ENCODE peak calls at places on chromosome 15, in seven cellular contexts. One of them, this sample, is unnamed.

GRCh38 chr15:74889390-74889881 is 406 bp upstream of the MPI start:
- DNase-seq in ovary: peak; percentile 64
- DNase-seq in mammary epithelial cell: no peak
- DNase-seq in vagina: no peak
- DNase-seq in OCI-LY7: no peak
- DNase-seq in SJSA1: no peak
- DNase-seq in tibial artery: peak; percentile 32
- DNase-seq in this sample: no peak

GRCh38 chr15:30788595-30788994 is 115.1 kb upstream of the FAN1 start:
- DNase-seq in SJSA1: no peak
- DNase-seq in OCI-LY7: no peak
- DNase-seq in ovary: no peak
- DNase-seq in vagina: no peak
- DNase-seq in mammary epithelial cell: no peak
- DNase-seq in tibial artery: no peak
- DNase-seq in this sample: no peak

GRCh38 chr15:63447277-63447676 is 57.1 kb upstream of the USP3 start:
- DNase-seq in SJSA1: no peak
- DNase-seq in vagina: no peak
- DNase-seq in tibial artery: no peak
- DNase-seq in mammary epithelial cell: no peak
- DNase-seq in ovary: no peak
- DNase-seq in OCI-LY7: no peak
- DNase-seq in this sample: no peak

GRCh38 chr15:71743861-71744382 is 66.4 kb upstream of the NR2E3 start:
- DNase-seq in OCI-LY7: peak; percentile 71
- DNase-seq in mammary epithelial cell: peak; percentile 21
- DNase-seq in tibial artery: peak; percentile 62
- DNase-seq in ovary: peak; percentile 60
- DNase-seq in vagina: no peak
- DNase-seq in SJSA1: peak; percentile 67
- DNase-seq in this sample: peak; percentile 43

GRCh38 chr15:98844261-98844660 is 163.3 kb downstream of the PGPEP1L start:
- DNase-seq in tibial artery: no peak
- DNase-seq in vagina: no peak
- DNase-seq in ovary: no peak
- DNase-seq in SJSA1: no peak
- DNase-seq in OCI-LY7: no peak
- DNase-seq in mammary epithelial cell: no peak
- DNase-seq in this sample: no peak

GRCh38 chr15:73346735-73347312 is 21.9 kb downstream of the HCN4 start:
- DNase-seq in ovary: peak; percentile 57
- DNase-seq in mammary epithelial cell: peak; percentile 47
- DNase-seq in OCI-LY7: peak; percentile 64
- DNase-seq in tibial artery: no peak
- DNase-seq in SJSA1: no peak
- DNase-seq in vagina: no peak
- DNase-seq in this sample: peak; percentile 45

GRCh38 chr15:88834211-88834812 is 31.1 kb downstream of the ACAN start:
- DNase-seq in ovary: peak; percentile 83
- DNase-seq in mammary epithelial cell: peak; percentile 81
- DNase-seq in OCI-LY7: peak; percentile 16
- DNase-seq in vagina: no peak
- DNase-seq in tibial artery: peak; percentile 52
- DNase-seq in SJSA1: no peak
- DNase-seq in this sample: peak; percentile 4

GRCh38 chr15:48553559-48553958 is 92.0 kb downstream of the FBN1 start:
- DNase-seq in tibial artery: no peak
- DNase-seq in vagina: no peak
- DNase-seq in SJSA1: no peak
- DNase-seq in OCI-LY7: no peak
- DNase-seq in mammary epithelial cell: no peak
- DNase-seq in ovary: no peak
- DNase-seq in this sample: no peak

GRCh38 chr15:62392411-62392810 is 227.3 kb upstream of the C2CD4B start:
- DNase-seq in ovary: no peak
- DNase-seq in vagina: no peak
- DNase-seq in tibial artery: no peak
- DNase-seq in OCI-LY7: peak; percentile 6
- DNase-seq in mammary epithelial cell: no peak
- DNase-seq in SJSA1: no peak
- DNase-seq in this sample: no peak

GRCh38 chr15:41254560-41254959 is 23.5 kb downstream of the CHP1 start:
- DNase-seq in vagina: no peak
- DNase-seq in mammary epithelial cell: no peak
- DNase-seq in tibial artery: no peak
- DNase-seq in OCI-LY7: peak; percentile 28
- DNase-seq in SJSA1: no peak
- DNase-seq in ovary: no peak
- DNase-seq in this sample: no peak

GRCh38 chr15:78804391-78804792 is 6.9 kb downstream of the ADAMTS7 start:
- DNase-seq in mammary epithelial cell: no peak
- DNase-seq in vagina: no peak
- DNase-seq in tibial artery: no peak
- DNase-seq in ovary: no peak
- DNase-seq in OCI-LY7: no peak
- DNase-seq in SJSA1: no peak
- DNase-seq in this sample: no peak

GRCh38 chr15:40155270-40155910 is 5.5 kb upstream of the BUB1B start:
- DNase-seq in SJSA1: no peak
- DNase-seq in vagina: peak; percentile 49
- DNase-seq in mammary epithelial cell: peak; percentile 58
- DNase-seq in ovary: no peak
- DNase-seq in OCI-LY7: no peak
- DNase-seq in tibial artery: no peak
- DNase-seq in this sample: no peak

GRCh38 chr15:78168591-78168990 is 19.4 kb downstream of the IDH3A start:
- DNase-seq in vagina: peak; percentile 27
- DNase-seq in SJSA1: no peak
- DNase-seq in OCI-LY7: peak; percentile 64
- DNase-seq in mammary epithelial cell: no peak
- DNase-seq in tibial artery: no peak
- DNase-seq in ovary: no peak
- DNase-seq in this sample: no peak

GRCh38 chr15:31473384-31474058 is 146.9 kb downstream of the KLF13 start:
- DNase-seq in ovary: no peak
- DNase-seq in SJSA1: no peak
- DNase-seq in mammary epithelial cell: no peak
- DNase-seq in tibial artery: no peak
- DNase-seq in OCI-LY7: no peak
- DNase-seq in vagina: peak; percentile 86
- DNase-seq in this sample: no peak

GRCh38 chr15:73988075-73988969 is 3.8 kb downstream of the STOML1 start:
- DNase-seq in OCI-LY7: no peak
- DNase-seq in tibial artery: no peak
- DNase-seq in ovary: no peak
- DNase-seq in vagina: no peak
- DNase-seq in mammary epithelial cell: peak; percentile 90
- DNase-seq in SJSA1: peak; percentile 67
- DNase-seq in this sample: no peak

GRCh38 chr15:66170716-66171115 is 82.8 kb downstream of the MEGF11 start:
- DNase-seq in OCI-LY7: no peak
- DNase-seq in tibial artery: no peak
- DNase-seq in SJSA1: no peak
- DNase-seq in mammary epithelial cell: no peak
- DNase-seq in ovary: no peak
- DNase-seq in vagina: no peak
- DNase-seq in this sample: no peak

GRCh38 chr15:55879181-55879580 is 114.2 kb downstream of the NEDD4 start:
- DNase-seq in tibial artery: no peak
- DNase-seq in ovary: no peak
- DNase-seq in mammary epithelial cell: no peak
- DNase-seq in vagina: no peak
- DNase-seq in SJSA1: no peak
- DNase-seq in OCI-LY7: no peak
- DNase-seq in this sample: no peak

GRCh38 chr15:82393671-82394070 is 35.9 kb upstream of the GOLGA6L9 start:
- DNase-seq in mammary epithelial cell: no peak
- DNase-seq in OCI-LY7: no peak
- DNase-seq in ovary: no peak
- DNase-seq in vagina: no peak
- DNase-seq in SJSA1: no peak
- DNase-seq in tibial artery: no peak
- DNase-seq in this sample: no peak

GRCh38 chr15:57736591-57736990 is 30.1 kb downstream of the POLR2M start:
- DNase-seq in SJSA1: no peak
- DNase-seq in OCI-LY7: no peak
- DNase-seq in tibial artery: no peak
- DNase-seq in vagina: no peak
- DNase-seq in ovary: no peak
- DNase-seq in mammary epithelial cell: no peak
- DNase-seq in this sample: no peak

GRCh38 chr15:31062310-31062964 is 39.1 kb downstream of the TRPM1 start:
- DNase-seq in SJSA1: no peak
- DNase-seq in OCI-LY7: no peak
- DNase-seq in ovary: no peak
- DNase-seq in tibial artery: no peak
- DNase-seq in vagina: no peak
- DNase-seq in mammary epithelial cell: no peak
- DNase-seq in this sample: no peak

GRCh38 chr15:98729446-98730042 is 81.2 kb downstream of the IGF1R start:
- DNase-seq in vagina: no peak
- DNase-seq in SJSA1: peak; percentile 88
- DNase-seq in OCI-LY7: no peak
- DNase-seq in tibial artery: no peak
- DNase-seq in mammary epithelial cell: no peak
- DNase-seq in ovary: no peak
- DNase-seq in this sample: no peak

GRCh38 chr15:52787123-52787503 is 3.0 kb downstream of the ONECUT1 start:
- DNase-seq in tibial artery: no peak
- DNase-seq in mammary epithelial cell: no peak
- DNase-seq in OCI-LY7: no peak
- DNase-seq in SJSA1: no peak
- DNase-seq in ovary: no peak
- DNase-seq in vagina: no peak
- DNase-seq in this sample: no peak

GRCh38 chr15:71114066-71114680 is 1.1 kb upstream of the THSD4 start:
- DNase-seq in vagina: no peak
- DNase-seq in mammary epithelial cell: no peak
- DNase-seq in SJSA1: no peak
- DNase-seq in tibial artery: no peak
- DNase-seq in ovary: no peak
- DNase-seq in OCI-LY7: no peak
- DNase-seq in this sample: no peak

GRCh38 chr15:83850015-83850414 is 196.1 kb downstream of the ADAMTSL3 start:
- DNase-seq in mammary epithelial cell: no peak
- DNase-seq in ovary: no peak
- DNase-seq in SJSA1: no peak
- DNase-seq in OCI-LY7: no peak
- DNase-seq in tibial artery: no peak
- DNase-seq in vagina: no peak
- DNase-seq in this sample: no peak
- H3K4me1 ChIP-seq in mammary epithelial cell: peaks cover 37% of the 10 kb centered on the region
- H3K4me1 ChIP-seq in ovary: peaks cover 9% of the 10 kb centered on the region
- H3K4me1 ChIP-seq in SJSA1: no peaks in the 10 kb centered on the region
- H3K4me1 ChIP-seq in OCI-LY7: no peaks in the 10 kb centered on the region
- H3K4me1 ChIP-seq in tibial artery: peaks cover 13% of the 10 kb centered on the region
- H3K4me1 ChIP-seq in vagina: peaks cover 26% of the 10 kb centered on the region
- H3K4me1 ChIP-seq in this sample: no peaks in the 10 kb centered on the region

DNA sequence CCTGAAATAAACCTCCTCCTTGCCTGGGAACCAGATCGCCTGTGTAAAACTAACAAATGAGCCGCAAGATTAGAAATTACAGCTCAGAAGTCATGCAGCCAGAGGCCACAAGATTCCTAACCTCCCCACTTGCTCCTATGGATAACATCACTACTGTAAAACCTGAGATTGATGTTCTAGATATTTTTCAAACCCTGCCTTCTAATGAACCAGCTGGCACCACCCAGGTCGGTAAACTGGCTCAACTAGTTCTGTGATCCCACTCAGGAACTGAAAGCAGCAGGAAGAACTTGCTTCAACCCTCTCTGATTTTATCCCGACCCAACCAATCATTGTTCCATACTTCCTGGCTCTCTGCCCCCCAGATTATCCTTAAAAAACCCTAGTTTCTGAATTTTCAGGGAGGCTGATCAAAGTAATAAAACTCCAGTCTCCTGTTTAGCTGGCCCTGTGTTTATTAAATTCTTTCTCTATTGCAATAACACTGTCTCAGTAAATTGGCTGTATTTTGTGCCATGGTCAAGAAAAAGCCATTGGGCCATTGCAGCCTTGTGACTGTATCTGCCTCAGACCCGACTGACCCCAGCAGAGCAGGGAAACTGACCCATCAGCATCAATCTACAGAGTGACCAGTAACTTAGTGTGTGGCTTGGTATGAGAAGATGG is 98.9 kb downstream of the RPLP1 start:
- DNase-seq in OCI-LY7: no peak
- DNase-seq in SJSA1: no peak
- DNase-seq in ovary: no peak
- DNase-seq in tibial artery: no peak
- DNase-seq in mammary epithelial cell: no peak
- DNase-seq in vagina: no peak
- DNase-seq in this sample: no peak
- H3K27ac ChIP-seq in OCI-LY7: no peak overlapping the region
- H3K27ac ChIP-seq in SJSA1: no peak overlapping the region
- H3K27ac ChIP-seq in ovary: no peak overlapping the region
- H3K27ac ChIP-seq in tibial artery: no peak overlapping the region
- H3K27ac ChIP-seq in mammary epithelial cell: no peak overlapping the region
- H3K27ac ChIP-seq in vagina: no peak overlapping the region
- H3K27ac ChIP-seq in this sample: no peak overlapping the region

DNA sequence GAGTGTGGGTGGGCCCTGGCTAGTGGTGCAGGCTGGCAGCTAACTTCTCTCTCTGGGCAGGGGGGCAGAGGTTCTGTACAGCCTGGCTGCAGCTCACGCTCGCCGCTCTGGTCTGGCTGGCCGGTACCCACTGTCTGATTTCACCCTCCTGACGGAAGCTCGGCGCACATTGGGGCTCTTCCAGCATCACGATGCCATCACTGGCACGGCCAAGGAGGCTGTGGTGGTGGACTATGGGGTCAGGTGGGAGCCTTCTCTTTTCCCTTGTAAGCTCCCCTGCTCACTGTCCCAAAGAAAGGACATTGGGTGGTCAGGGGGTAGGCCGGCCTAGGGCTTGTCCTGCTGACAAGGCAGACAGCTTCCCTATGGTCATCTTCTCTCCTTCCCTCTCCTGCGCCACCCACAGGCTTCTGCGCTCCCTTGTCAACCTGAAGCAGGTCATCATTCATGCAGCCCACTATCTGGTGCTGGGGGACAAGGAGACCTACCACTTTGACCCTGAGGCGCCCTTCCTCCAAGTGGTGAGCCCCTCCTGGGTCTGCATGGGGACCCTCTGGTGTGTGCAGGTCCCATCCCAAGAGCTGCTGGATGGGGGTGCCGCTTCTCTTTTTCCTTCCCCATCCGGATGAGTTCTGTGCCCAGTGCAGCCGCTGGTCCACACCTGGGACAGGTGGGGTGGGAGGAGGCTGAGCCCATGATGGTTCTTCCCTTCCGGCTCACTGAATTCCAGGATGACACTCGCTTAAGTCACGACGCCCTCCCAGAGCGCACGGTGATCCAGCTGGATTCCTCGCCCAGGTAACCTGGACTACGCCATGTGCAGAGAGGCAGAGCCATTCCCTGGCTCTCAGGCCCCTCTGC is 7.6 kb downstream of the MAN2A2 start:
- DNase-seq in ovary: no peak
- DNase-seq in mammary epithelial cell: no peak
- DNase-seq in SJSA1: no peak
- DNase-seq in vagina: no peak
- DNase-seq in tibial artery: no peak
- DNase-seq in OCI-LY7: no peak
- DNase-seq in this sample: no peak
- H3K4me3 ChIP-seq in ovary: no peak overlapping the region
- H3K4me3 ChIP-seq in mammary epithelial cell: no peak overlapping the region
- H3K4me3 ChIP-seq in SJSA1: no peak overlapping the region
- H3K4me3 ChIP-seq in vagina: no peak overlapping the region
- H3K4me3 ChIP-seq in tibial artery: no peak overlapping the region
- H3K4me3 ChIP-seq in OCI-LY7: no peak overlapping the region
- H3K4me3 ChIP-seq in this sample: no peak overlapping the region

GRCh38 chr15:91853501-91853967 is at the start of gene SLCO3A1:
- DNase-seq in tibial artery: peak; percentile 78
- DNase-seq in ovary: peak; percentile 79
- DNase-seq in OCI-LY7: peak; percentile 78
- DNase-seq in mammary epithelial cell: peak; percentile 72
- DNase-seq in vagina: no peak
- DNase-seq in SJSA1: no peak
- DNase-seq in this sample: peak; percentile 75
- H3K4me1 ChIP-seq in tibial artery: peaks cover 16% of the 10 kb centered on the region
- H3K4me1 ChIP-seq in ovary: peaks cover 13% of the 10 kb centered on the region
- H3K4me1 ChIP-seq in OCI-LY7: peaks cover 40% of the 10 kb centered on the region
- H3K4me1 ChIP-seq in mammary epithelial cell: peaks cover 26% of the 10 kb centered on the region
- H3K4me1 ChIP-seq in vagina: peaks cover 53% of the 10 kb centered on the region
- H3K4me1 ChIP-seq in SJSA1: peaks cover 18% of the 10 kb centered on the region
- H3K4me1 ChIP-seq in this sample: peaks cover 62% of the 10 kb centered on the region